ENCODE peak calls at places on chromosome X, in seven cellular contexts. Q is effector memory CD4-positive, alpha-beta T cell; D is body of pancreas; C is prostate gland; X is thoracic aorta; E is colonic mucosa; T is heart left ventricle. V is an unnamed sample.
A peak's percentile ranks its signal among the peaks of the same experiment; 100 is the strongest.

GRCh38 chrX:71253253-71254091 is 468 bp downstream of the ZMYM3 start:
- DNase-seq in E (peak; percentile 44), X (no peak), T (peak; percentile 29), Q (peak; percentile 32), D (peak; percentile 14), C (peak; percentile 3), V (peak; percentile 0)

GRCh38 chrX:17527932-17528331 is 152.9 kb downstream of the NHS start:
- DNase-seq in E (no peak), C (no peak), T (no peak), Q (no peak), D (peak; percentile 10), X (no peak), V (no peak)

GRCh38 chrX:133852837-133853236 is 132.6 kb downstream of the GPC3 start:
- DNase-seq in D (no peak), E (no peak), X (no peak), T (no peak), C (no peak), Q (no peak), V (no peak)

GRCh38 chrX:78322863-78323262 is 4.5 kb downstream of the CYSLTR1 start:
- DNase-seq in X (no peak), C (no peak), Q (no peak), E (no peak), T (no peak), D (no peak), V (no peak)

GRCh38 chrX:102138064-102138463 is 4.2 kb downstream of the TCEAL6 start:
- DNase-seq in C (no peak), E (no peak), Q (no peak), D (no peak), T (no peak), X (no peak), V (no peak)

GRCh38 chrX:71895607-71896006 is 15.0 kb upstream of the NHSL2 start:
- DNase-seq in X (no peak), Q (no peak), T (no peak), E (no peak), C (no peak), D (no peak), V (no peak)

GRCh38 chrX:119885554-119886428 is 9.9 kb upstream of the AKAP14 start:
- DNase-seq in T (no peak), D (no peak), Q (no peak), C (no peak), E (peak; percentile 29), X (no peak), V (no peak)

GRCh38 chrX:103170216-103170615 is 44.7 kb upstream of the BEX4 start:
- DNase-seq in D (no peak), X (no peak), Q (no peak), E (no peak), C (no peak), T (no peak), V (no peak)

GRCh38 chrX:23656684-23657083 is 10.6 kb upstream of the PRDX4 start:
- DNase-seq in X (no peak), D (no peak), Q (no peak), C (no peak), T (no peak), E (no peak), V (no peak)

GRCh38 chrX:72620550-72621145 is 48.0 kb upstream of the HDAC8 start:
- DNase-seq in C (peak; percentile 74), X (peak; percentile 61), D (peak; percentile 93), E (peak; percentile 55), Q (no peak), T (peak; percentile 17), V (no peak)

GRCh38 chrX:119218198-119218597 is 17.9 kb upstream of the PGRMC1 start:
- DNase-seq in C (no peak), E (no peak), Q (no peak), T (no peak), X (no peak), D (no peak), V (no peak)

GRCh38 chrX:10160221-10160620 is 3.4 kb downstream of the CLCN4 start:
- DNase-seq in X (no peak), C (no peak), D (no peak), T (no peak), E (no peak), Q (no peak), V (no peak)

GRCh38 chrX:82218361-82218760 is 1016.5 kb downstream of the SH3BGRL start:
- DNase-seq in C (peak; percentile 4), T (no peak), Q (no peak), D (no peak), E (no peak), X (no peak), V (no peak)

GRCh38 chrX:140318306-140318705 is 186.6 kb downstream of the SOX3 start:
- DNase-seq in E (no peak), T (no peak), X (no peak), D (no peak), Q (no peak), C (no peak), V (no peak)

GRCh38 chrX:80285131-80285773 is 135.0 kb upstream of the TENT5D start:
- DNase-seq in D (peak; percentile 4), T (no peak), Q (no peak), X (no peak), C (peak; percentile 6), E (peak; percentile 38), V (no peak)

GRCh38 chrX:3006500-3006899 is at the start of gene ARSH:
- DNase-seq in D (no peak), X (no peak), C (no peak), T (no peak), E (no peak), Q (no peak), V (no peak)

DNA sequence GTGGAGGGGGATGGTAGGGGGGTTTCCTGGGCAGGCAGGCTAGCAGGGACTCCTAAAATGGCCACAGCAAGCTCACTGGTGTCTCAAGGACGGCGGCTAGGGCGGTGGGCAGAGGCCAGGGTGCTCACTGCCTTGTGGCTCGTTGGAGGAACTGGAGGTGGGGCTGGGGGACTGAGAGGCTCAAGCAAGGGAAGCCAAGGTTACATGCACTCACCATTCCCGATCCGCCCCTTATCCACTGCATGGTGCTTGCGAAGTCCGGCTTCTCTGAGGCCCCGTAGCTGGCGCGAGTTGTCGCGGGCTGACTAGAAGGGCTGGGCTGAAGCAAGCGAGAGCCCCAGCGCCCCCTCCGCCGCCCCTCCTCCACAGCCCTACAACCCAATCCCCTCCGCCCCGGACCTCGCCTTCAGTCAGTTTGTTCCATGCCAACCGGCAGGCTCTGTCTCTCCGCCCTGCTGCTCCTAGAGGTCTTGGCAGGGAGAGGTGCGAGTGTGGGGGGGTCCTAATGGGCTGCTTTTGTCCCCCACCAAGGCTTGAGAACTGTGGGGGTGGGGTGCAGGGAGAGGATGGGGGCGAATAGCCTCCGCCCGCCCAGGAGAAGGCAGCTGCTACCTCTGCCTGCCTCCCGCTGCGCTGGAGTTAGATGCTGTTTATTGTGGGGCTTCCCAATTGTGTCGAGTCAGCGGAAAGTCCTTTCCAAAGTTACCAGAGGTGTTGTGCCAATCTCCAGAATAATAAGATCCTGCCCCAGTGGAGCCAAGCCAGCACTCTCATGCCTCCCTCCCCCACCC is at the start of gene ARHGEF9:
- DNase-seq in C (no peak), X (no peak), Q (no peak), D (peak; percentile 4), E (peak; percentile 31), T (peak; percentile 19), V (no peak)
- H3K27ac ChIP-seq in C (no peak within 1 kb of the TSS), X (peak within 1 kb of the TSS; percentile 35), Q (no peak within 1 kb of the TSS), D (no peak within 1 kb of the TSS), E (peak within 1 kb of the TSS; percentile 23), T (no peak within 1 kb of the TSS), V (no peak within 1 kb of the TSS)

GRCh38 chrX:150456466-150456865 is 93.3 kb downstream of the MAMLD1 start:
- DNase-seq in E (no peak), Q (no peak), X (no peak), T (no peak), C (no peak), D (no peak), V (no peak)
- H3K27ac ChIP-seq in E (no peak overlapping the region), Q (no peak overlapping the region), X (no peak overlapping the region), T (no peak overlapping the region), C (no peak overlapping the region), D (no peak overlapping the region), V (no peak overlapping the region)

GRCh38 chrX:45472968-45473367 is 272.3 kb upstream of the DIPK2B start:
- DNase-seq in E (no peak), D (no peak), Q (no peak), C (no peak), T (no peak), X (no peak), V (no peak)
- H3K27ac ChIP-seq in E (no peak overlapping the region), D (no peak overlapping the region), Q (no peak overlapping the region), C (no peak overlapping the region), T (no peak overlapping the region), X (no peak overlapping the region), V (no peak overlapping the region)

DNA sequence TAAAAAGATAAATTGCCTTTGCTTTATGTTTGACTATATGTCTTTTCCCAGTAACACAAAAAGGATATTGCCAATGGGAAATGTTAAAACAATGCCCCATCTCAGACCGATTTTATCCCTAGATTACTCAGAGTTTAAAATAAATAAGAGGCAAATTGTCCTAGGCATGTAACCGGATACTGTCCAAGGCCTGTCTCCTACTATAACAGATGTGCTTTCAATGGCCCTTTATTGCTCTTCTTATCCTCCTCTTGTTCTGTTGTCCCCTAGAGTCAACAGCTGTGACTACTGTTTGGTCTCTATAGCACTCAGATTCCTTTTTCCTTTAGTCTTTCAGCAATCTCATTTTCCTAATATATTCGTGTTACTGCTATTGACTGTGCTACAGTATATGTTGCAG is 66.8 kb upstream of the PLS3 start:
- DNase-seq in T (no peak), Q (no peak), X (no peak), E (no peak), C (no peak), D (no peak), V (no peak)
- H3K27ac ChIP-seq in T (no peak overlapping the region), Q (no peak overlapping the region), X (peak overlapping the region; percentile 47), E (no peak overlapping the region), C (no peak overlapping the region), D (no peak overlapping the region), V (no peak overlapping the region)